ENCODE peak calls at places on chromosomes 3 and 15, in four cellular contexts. M is body of pancreas, S is hepatocyte, I is DND-41. X is an unnamed sample.

GRCh38 chr3:158110658-158111018 is 749 bp downstream of the RSRC1 start:
- DNase-seq in I (no peak), M (no peak), S (no peak), X (no peak)

GRCh38 chr15:70569139-70569717 is 194.1 kb downstream of the UACA start:
- DNase-seq in I (no peak), M (peak), S (peak), X (peak)

GRCh38 chr3:81352867-81353266 is 408.6 kb downstream of the GBE1 start:
- DNase-seq in S (peak), I (no peak), M (no peak), X (no peak)

GRCh38 chr3:52522651-52523251 is 10.9 kb downstream of the NT5DC2 start:
- DNase-seq in I (no peak), S (no peak), M (no peak), X (no peak)

GRCh38 chr15:64640146-64640868 is 135.1 kb downstream of the RBPMS2 start:
- DNase-seq in I (no peak), S (peak), M (no peak), X (no peak)

GRCh38 chr3:197674741-197675567 is 61.8 kb downstream of the RUBCN start:
- DNase-seq in S (no peak), M (no peak), I (no peak), X (no peak)

GRCh38 chr3:194399874-194400411 is 877 bp upstream of the GP5 start:
- DNase-seq in I (peak), M (no peak), S (no peak), X (no peak)

GRCh38 chr3:155302476-155302875 is 9.0 kb upstream of the STRIT1 start:
- DNase-seq in S (no peak), I (no peak), M (no peak), X (no peak)

GRCh38 chr15:99085413-99086326 is 19.2 kb upstream of the SYNM start:
- DNase-seq in I (no peak), M (no peak), S (no peak), X (no peak)

GRCh38 chr3:15933439-15934144 is 135.8 kb upstream of the ANKRD28 start:
- DNase-seq in I (no peak), S (no peak), M (no peak), X (no peak)

GRCh38 chr3:25834346-25834745 is 44.5 kb downstream of the OXSM start:
- DNase-seq in I (no peak), S (no peak), M (no peak), X (no peak)

GRCh38 chr3:131277836-131278497 is 103.6 kb upstream of the NUDT16 start:
- DNase-seq in S (no peak), I (no peak), M (no peak), X (no peak)

GRCh38 chr3:69305011-69305410 is 80.9 kb downstream of the FRMD4B start:
- DNase-seq in M (no peak), S (peak), I (no peak), X (no peak)

GRCh38 chr3:152097120-152097519 is 171.6 kb upstream of the MBNL1 start:
- DNase-seq in S (no peak), M (no peak), I (no peak), X (no peak)

GRCh38 chr15:31390029-31390428 is 63.4 kb downstream of the KLF13 start:
- DNase-seq in I (no peak), S (no peak), M (no peak), X (no peak)

GRCh38 chr3:121155023-121155422 is 247.0 kb downstream of the STXBP5L start:
- DNase-seq in I (no peak), S (no peak), M (no peak), X (no peak)

GRCh38 chr3:72245183-72245811 is 460.3 kb upstream of the PROK2 start:
- DNase-seq in S (peak), M (peak), I (no peak), X (no peak)

GRCh38 chr15:92034227-92034626 is 180.7 kb downstream of the SLCO3A1 start:
- DNase-seq in S (no peak), M (no peak), I (no peak), X (no peak)

GRCh38 chr3:134201201-134202130 is 49.2 kb downstream of the RYK start:
- DNase-seq in I (no peak), S (no peak), M (no peak), X (no peak)

GRCh38 chr3:138065939-138066338 is 49.5 kb downstream of the DZIP1L start:
- DNase-seq in I (no peak), M (no peak), S (no peak), X (no peak)

GRCh38 chr3:43894176-43895049 is 203.7 kb downstream of the ABHD5 start:
- DNase-seq in S (peak), M (peak), I (no peak), X (no peak)

GRCh38 chr3:43892535-43892934 is 201.8 kb downstream of the ABHD5 start:
- DNase-seq in S (no peak), M (no peak), I (no peak), X (no peak)

GRCh38 chr3:43893721-43894120 is 203.0 kb downstream of the ABHD5 start:
- DNase-seq in S (no peak), M (no peak), I (no peak), X (no peak)

GRCh38 chr3:43892061-43892460 is 201.3 kb downstream of the ABHD5 start:
- DNase-seq in I (no peak), M (no peak), S (no peak), X (no peak)

GRCh38 chr3:43895573-43895972 is 204.8 kb downstream of the ABHD5 start:
- DNase-seq in M (no peak), I (no peak), S (no peak), X (no peak)
- H3K27ac ChIP-seq in M (no peak), I (no peak), S (no peak), X (no peak)

GRCh38 chr15:72229947-72230196 is 1.1 kb downstream of the PKM start:
- DNase-seq in S (no peak), M (no peak), I (no peak), X (no peak)

GRCh38 chr15:72229076-72229946 is 1.7 kb downstream of the PKM start:
- DNase-seq in I (peak), S (no peak), M (no peak), X (peak)

GRCh38 chr15:72227192-72227586 is 3.8 kb downstream of the PKM start:
- DNase-seq in S (peak), M (no peak), I (peak), X (no peak)

GRCh38 chr15:72230197-72231065 is 559 bp downstream of the PKM start:
- DNase-seq in I (peak), M (peak), S (peak), X (peak)

GRCh38 chr15:72227720-72228119 is 3.3 kb downstream of the PKM start:
- DNase-seq in S (no peak), I (no peak), M (no peak), X (no peak)
- H3K4me3 ChIP-seq in S (no peak), I (no peak), M (no peak), X (peak)

DNA sequence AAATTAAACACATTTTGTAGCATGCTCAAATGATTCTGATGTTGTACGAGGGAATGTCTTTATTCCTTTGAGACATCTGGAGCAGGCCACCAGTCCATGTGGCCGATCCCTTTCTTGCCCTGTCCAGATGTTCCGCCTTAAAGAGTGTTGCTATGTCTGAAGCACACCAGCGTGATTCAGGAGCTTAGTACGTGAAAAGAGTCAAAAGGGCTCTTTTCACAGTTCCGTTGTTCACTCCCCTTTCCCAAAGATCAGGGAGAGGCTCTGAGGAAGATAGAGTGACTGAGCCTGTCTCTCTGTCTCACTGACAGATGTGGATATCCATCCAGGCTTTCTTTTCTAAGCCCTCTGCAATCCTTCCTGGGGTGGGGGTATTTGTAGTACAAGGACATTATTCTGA is 262.4 kb upstream of the LRTM1 start:
- DNase-seq in I (no peak), M (no peak), S (no peak), X (no peak)
- H3K27ac ChIP-seq in I (no peak), M (no peak), S (peak), X (no peak)

GRCh38 chr3:18445421-18446066 is 20.4 kb upstream of the SATB1 start:
- DNase-seq in S (peak), I (peak), M (peak), X (peak)

GRCh38 chr3:18444597-18445420 is 19.7 kb upstream of the SATB1 start:
- DNase-seq in I (peak), S (peak), M (peak), X (peak)

GRCh38 chr3:18447720-18448119 is 22.6 kb upstream of the SATB1 start:
- DNase-seq in I (no peak), S (no peak), M (no peak), X (no peak)

GRCh38 chr3:18443670-18444596 is 18.8 kb upstream of the SATB1 start:
- DNase-seq in S (peak), M (peak), I (peak), X (peak)

GRCh38 chr3:18446067-18446793 is 21.1 kb upstream of the SATB1 start:
- DNase-seq in S (no peak), I (no peak), M (no peak), X (no peak)
- H3K4me3 ChIP-seq in S (no peak), I (peak), M (no peak), X (no peak)

GRCh38 chr3:177440456-177441105 is 243.3 kb upstream of the TBL1XR1 start:
- DNase-seq in S (no peak), I (no peak), M (no peak), X (no peak)

GRCh38 chr3:177439729-177440269 is 242.5 kb upstream of the TBL1XR1 start:
- DNase-seq in M (no peak), S (no peak), I (no peak), X (no peak)

GRCh38 chr3:177443469-177443868 is 246.2 kb upstream of the TBL1XR1 start:
- DNase-seq in M (no peak), I (no peak), S (peak), X (peak)

GRCh38 chr3:177441281-177441812 is 244.1 kb upstream of the TBL1XR1 start:
- DNase-seq in I (no peak), M (no peak), S (no peak), X (no peak)

DNA sequence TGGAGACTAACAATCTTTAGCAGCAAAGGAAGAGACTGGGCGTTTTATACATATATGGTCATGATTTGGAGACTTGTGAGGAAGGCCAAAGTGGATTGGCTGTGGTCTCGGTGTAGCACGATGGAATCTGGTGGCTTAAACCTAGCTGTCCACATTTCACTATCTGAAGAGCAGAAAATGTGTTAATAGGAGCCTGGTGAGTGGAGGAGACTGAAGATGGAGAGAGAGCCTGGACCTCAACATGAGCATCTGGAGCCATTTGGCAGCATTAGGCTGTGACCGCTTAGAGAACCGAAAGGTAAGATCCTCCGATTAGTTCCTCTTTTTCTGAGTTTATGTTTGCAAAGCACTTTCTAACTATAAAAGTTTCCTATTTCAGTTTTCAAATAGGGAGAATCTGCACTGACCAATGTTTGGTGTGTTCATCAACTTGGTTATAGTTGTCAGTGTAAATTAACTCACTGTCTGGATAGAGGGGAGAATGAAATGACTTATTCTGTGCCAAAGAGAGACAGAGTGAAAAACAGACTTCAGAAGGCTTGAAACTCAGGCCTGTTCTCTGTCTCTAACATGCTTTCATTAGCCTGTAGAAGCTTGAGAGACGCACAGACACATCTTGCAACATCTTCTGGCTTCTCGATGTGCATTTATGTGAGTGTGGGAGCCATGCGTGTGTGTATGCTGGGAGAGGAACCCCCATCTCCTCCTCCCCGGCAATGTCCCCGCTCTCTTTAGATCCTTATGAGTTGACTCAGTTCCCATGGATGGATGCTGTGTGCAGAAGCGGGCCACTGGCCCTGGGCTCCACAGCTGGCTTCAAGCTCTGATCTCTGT is 244.7 kb upstream of the TBL1XR1 start:
- DNase-seq in S (no peak), I (no peak), M (no peak), X (no peak)
- H3K27ac ChIP-seq in S (peak), I (no peak), M (peak), X (no peak)

X was measured in SJCRH30.